ENCODE peak calls at places on chromosomes 16 and 17, in four cellular contexts. R is NT2/D1, Y is H1, F is HepG2. O is an unnamed sample.

GRCh38 chr17:80588687-80589086 is 44.0 kb downstream of the RPTOR start:
- DNase-seq in F (no peak), Y (no peak), R (no peak), O (no peak)

GRCh38 chr16:24838554-24839266 is 7.1 kb upstream of the SLC5A11 start:
- DNase-seq in Y (no peak), R (no peak), F (peak), O (no peak)

GRCh38 chr16:81615411-81615810 is 163.7 kb upstream of the PLCG2 start:
- DNase-seq in Y (no peak), F (no peak), R (no peak), O (no peak)

GRCh38 chr17:68382582-68383085 is 74.7 kb downstream of the WIPI1 start:
- DNase-seq in R (no peak), Y (no peak), F (no peak), O (no peak)

GRCh38 chr16:20610892-20611349 is 34.8 kb upstream of the ACSM2B start:
- DNase-seq in Y (no peak), R (no peak), F (no peak), O (no peak)

GRCh38 chr16:14354561-14355351 is 275.3 kb downstream of the PARN start:
- DNase-seq in R (no peak), F (no peak), Y (no peak), O (no peak)

GRCh38 chr16:30703971-30704370 is 5.0 kb downstream of the SRCAP start:
- DNase-seq in R (no peak), F (no peak), Y (no peak), O (no peak)

GRCh38 chr17:70047619-70048018 is 27.4 kb upstream of the KCNJ16 start:
- DNase-seq in R (no peak), F (no peak), Y (no peak), O (no peak)

GRCh38 chr16:64470916-64471315 is 650.9 kb downstream of the CDH11 start:
- DNase-seq in F (no peak), R (no peak), Y (no peak), O (no peak)

GRCh38 chr16:46765050-46765449 is 16.9 kb upstream of the MYLK3 start:
- DNase-seq in Y (no peak), F (no peak), R (no peak), O (no peak)

GRCh38 chr17:38333635-38334295 is 10.0 kb downstream of the GPR179 start:
- DNase-seq in R (no peak), Y (peak), F (peak), O (peak)

GRCh38 chr16:62741692-62742091 is 705.5 kb upstream of the CDH8 start:
- DNase-seq in R (no peak), Y (no peak), F (no peak), O (no peak)

GRCh38 chr17:21294321-21295035 is 10.0 kb downstream of the MAP2K3 start:
- DNase-seq in F (no peak), R (no peak), Y (no peak), O (no peak)

GRCh38 chr17:72545756-72546155 is 424.9 kb downstream of the SOX9 start:
- DNase-seq in R (no peak), Y (no peak), F (no peak), O (no peak)

GRCh38 chr16:55469821-55470532 is 9.0 kb upstream of the MMP2 start:
- DNase-seq in Y (no peak), F (no peak), R (no peak), O (no peak)

GRCh38 chr16:70703041-70703834 is 17.4 kb upstream of the MTSS2 start:
- DNase-seq in F (peak), Y (no peak), R (peak), O (peak)

GRCh38 chr17:73226556-73227172 is 33.8 kb downstream of the COG1 start:
- DNase-seq in Y (no peak), F (peak), R (no peak), O (no peak)

GRCh38 chr17:76599699-76600460 is 14.2 kb upstream of the ST6GALNAC2 start:
- DNase-seq in F (no peak), Y (no peak), R (no peak), O (no peak)

GRCh38 chr17:49836111-49837030 is 11.5 kb downstream of the TAC4 start:
- DNase-seq in F (peak), Y (no peak), R (no peak), O (no peak)
- TF ChIP-seq SUZ12 in F (no peak), Y (no peak), R (no peak), O (no peak)

GRCh38 chr16:90046971-90047713 is 27.9 kb upstream of the DBNDD1 start:
- DNase-seq in R (no peak), F (peak), Y (peak), O (no peak)
- TF ChIP-seq SUZ12 in R (no peak), F (no peak), Y (no peak), O (no peak)

DNA sequence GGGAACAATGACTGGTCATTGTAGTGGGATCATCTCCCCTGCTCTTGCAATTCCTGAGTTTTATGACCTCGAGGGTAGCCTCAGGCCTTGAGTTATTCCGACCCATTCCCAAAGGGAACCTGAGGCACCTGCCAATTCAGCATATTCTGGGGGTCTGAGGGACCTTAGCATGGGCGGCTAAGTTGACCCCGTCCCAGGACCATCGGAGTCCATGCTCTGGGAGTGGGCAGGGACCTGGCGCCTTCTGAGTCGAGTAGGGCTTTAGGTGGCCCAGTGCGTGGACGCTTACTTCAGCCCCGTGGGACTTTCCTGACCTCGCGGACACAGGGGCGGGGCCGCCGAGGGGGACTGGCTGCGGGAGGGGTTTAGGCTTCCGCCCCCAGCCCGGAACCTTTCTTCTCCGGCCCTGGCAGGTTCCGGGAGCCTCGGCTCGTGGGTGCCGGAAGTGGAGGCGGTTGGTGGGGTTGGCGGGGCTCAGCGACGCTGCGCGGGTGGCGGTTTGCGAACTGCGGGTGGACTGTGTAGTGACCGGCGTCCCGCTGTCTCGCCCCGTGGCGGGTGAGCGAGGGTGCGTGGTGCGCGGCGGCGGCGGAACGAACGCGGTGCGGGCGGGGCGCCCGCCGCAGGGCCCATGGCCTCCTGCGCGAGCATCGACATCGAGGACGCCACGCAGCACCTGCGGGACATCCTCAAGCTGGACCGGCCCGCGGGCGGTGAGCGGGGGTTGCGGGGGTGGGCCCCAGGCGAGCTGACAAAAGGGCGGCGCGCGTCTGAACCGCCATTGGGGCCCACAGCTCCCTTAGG is at the start of gene EDC4:
- DNase-seq in R (no peak), Y (peak), F (peak), O (peak)
- TF ChIP-seq SUZ12 in R (no peak), Y (no peak), F (peak), O (no peak)

DNA sequence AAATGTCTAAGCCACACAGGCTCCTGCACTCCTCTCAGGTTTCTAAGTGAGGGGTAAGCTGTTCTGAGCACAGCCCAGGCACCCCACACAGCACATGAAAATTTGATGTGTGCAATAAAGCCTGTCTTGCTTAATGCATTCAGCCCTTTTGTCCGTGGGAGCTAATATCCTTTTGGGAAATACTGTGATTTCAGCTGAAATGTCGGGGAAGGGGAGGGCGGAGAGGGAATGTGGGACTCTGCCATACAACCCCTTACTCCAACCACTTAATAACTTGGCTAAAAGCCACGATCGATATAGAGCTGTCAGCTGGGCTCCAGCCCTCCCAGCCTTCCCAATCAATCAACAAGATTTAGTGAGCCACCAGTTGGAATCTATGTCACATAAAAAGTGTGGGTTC is 82.6 kb upstream of the PIRT start:
- DNase-seq in R (no peak), F (no peak), Y (no peak), O (no peak)
- TF ChIP-seq SUZ12 in R (no peak), F (no peak), Y (no peak), O (no peak)

DNA sequence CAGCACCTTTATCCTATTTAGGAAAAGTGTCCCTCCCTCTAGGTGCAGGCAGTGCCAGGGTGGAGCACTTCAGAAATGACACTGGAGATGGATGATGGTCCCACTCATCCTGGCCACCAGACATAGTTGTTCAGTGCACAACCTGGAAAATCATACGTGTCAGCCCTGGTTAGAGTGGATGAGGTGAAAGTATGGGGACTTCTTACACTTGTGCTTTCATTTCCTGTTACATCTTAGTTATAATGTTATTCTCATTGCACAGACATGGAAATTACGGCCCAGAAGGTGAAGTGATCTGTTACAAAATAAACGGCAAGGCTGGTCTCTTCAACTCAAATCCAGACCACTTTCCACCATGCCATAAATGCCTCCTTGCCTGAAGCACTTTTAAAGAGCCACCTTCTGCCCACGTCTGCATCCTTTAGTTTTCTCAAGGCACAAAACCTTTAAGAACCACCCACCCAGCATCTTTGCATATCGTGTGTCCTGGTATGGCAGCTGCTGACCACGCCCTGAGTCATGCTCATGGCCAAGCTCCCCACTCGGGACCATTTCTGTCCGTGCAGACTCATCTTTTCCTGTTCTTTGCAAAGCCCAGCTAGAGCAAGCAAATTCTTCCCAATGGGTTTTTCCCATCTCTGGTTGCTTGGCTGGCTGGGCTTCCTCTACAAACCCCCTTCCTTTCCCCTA is 22.4 kb downstream of the TBC1D3B start:
- DNase-seq in Y (no peak), R (no peak), F (no peak), O (no peak)
- TF ChIP-seq SUZ12 in Y (no peak), R (no peak), F (no peak), O (no peak)

O was measured in HEK293T.